ENCODE peak calls at places on chromosomes 4 and X, in ten cellular contexts. U, K, I, T, Z, F, V, E, L and Q are unnamed samples.
A peak's percentile ranks its signal among the peaks of the same experiment; 100 is the strongest.

GRCh38 chr4:1323635-1324442 is 23.2 kb upstream of the UVSSA start:
- DNase-seq in U (no peak), K (no peak), I (peak; percentile 71), T (peak; percentile 30), Z (no peak), F (no peak), V (peak; percentile 95), E (no peak), L (no peak), Q (no peak)

GRCh38 chr4:124948976-124949597 is 236.6 kb upstream of the ANKRD50 start:
- DNase-seq in U (no peak), K (no peak), I (peak; percentile 68), T (no peak), Z (no peak), F (no peak), V (peak; percentile 77), E (no peak), L (no peak), Q (no peak)

GRCh38 chr4:2949782-2950125 is 13.5 kb downstream of the NOP14 start:
- DNase-seq in U (no peak), K (no peak), I (no peak), T (no peak), Z (no peak), F (no peak), V (no peak), E (no peak), L (no peak), Q (no peak)

GRCh38 chr4:52069566-52069965 is 18.5 kb downstream of the SPATA18 start:
- DNase-seq in U (no peak), K (no peak), I (no peak), T (no peak), Z (no peak), F (no peak), V (no peak), E (no peak), L (no peak), Q (no peak)

GRCh38 chr4:11912886-11913285 is 484.2 kb upstream of the HS3ST1 start:
- DNase-seq in U (no peak), K (no peak), I (no peak), T (no peak), Z (no peak), F (no peak), V (peak; percentile 24), E (no peak), L (no peak), Q (no peak)

GRCh38 chr4:138816883-138817282 is 198.7 kb upstream of the NOCT start:
- DNase-seq in U (no peak), K (no peak), I (peak; percentile 28), T (no peak), Z (no peak), F (no peak), V (no peak), E (no peak), L (no peak), Q (no peak)

GRCh38 chr4:183099537-183100297 is 660 bp downstream of the WWC2 start:
- DNase-seq in U (peak; percentile 84), K (no peak), I (peak; percentile 23), T (peak; percentile 56), Z (peak; percentile 75), F (no peak), V (no peak), E (no peak), L (no peak), Q (peak; percentile 56)

GRCh38 chr4:139849219-139849618 is 183.6 kb downstream of the MGST2 start:
- DNase-seq in U (peak; percentile 50), K (no peak), I (peak; percentile 33), T (no peak), Z (no peak), F (peak; percentile 28), V (no peak), E (no peak), L (no peak), Q (peak; percentile 67)

GRCh38 chrX:46703980-46704379 is 54.9 kb downstream of the SLC9A7 start:
- DNase-seq in U (peak; percentile 51), K (no peak), I (peak; percentile 33), T (no peak), Z (no peak), F (no peak), V (no peak), E (no peak), L (no peak), Q (no peak)

GRCh38 chr4:84967292-84967651 is 782 bp upstream of the WDFY3 start:
- DNase-seq in U (no peak), K (no peak), I (peak; percentile 43), T (no peak), Z (no peak), F (no peak), V (peak; percentile 35), E (no peak), L (no peak), Q (no peak)